ENCODE peak calls at places on chromosomes 6 and 20, in four cellular contexts. Z is K562, O is HepG2, T is HEK293T. M is an unnamed sample.
A peak's percentile ranks its signal among the peaks of the same experiment; 100 is the strongest.

GRCh38 chr6:112439010-112439409 is 91.9 kb downstream of the RFPL4B start:
- DNase-seq in Z (no peak), O (no peak), T (no peak), M (no peak)

GRCh38 chr20:24289737-24290481 is 179.5 kb upstream of the SYNDIG1 start:
- DNase-seq in Z (no peak), O (no peak), T (no peak), M (no peak)

GRCh38 chr6:92459606-92460005 is 959.8 kb downstream of the EPHA7 start:
- DNase-seq in Z (no peak), O (no peak), T (no peak), M (no peak)

GRCh38 chr6:12232339-12232738 is 57.8 kb upstream of the EDN1 start:
- DNase-seq in Z (no peak), O (no peak), T (no peak), M (peak; percentile 21)

GRCh38 chr20:34547844-34548613 is 10.5 kb upstream of the MAP1LC3A start:
- DNase-seq in Z (no peak), O (no peak), T (no peak), M (no peak)

GRCh38 chr6:6547111-6547879 is 41.2 kb upstream of the LY86 start:
- DNase-seq in Z (peak; percentile 86), O (peak; percentile 70), T (peak; percentile 84), M (peak; percentile 79)

GRCh38 chr20:50434653-50435396 is 75.4 kb upstream of the PTPN1 start:
- DNase-seq in Z (no peak), O (peak; percentile 68), T (no peak), M (no peak)

GRCh38 chr6:154508573-154509375 is 1.7 kb downstream of the CNKSR3 start:
- DNase-seq in Z (peak; percentile 54), O (peak; percentile 92), T (no peak), M (no peak)

GRCh38 chr6:56637640-56638039 is 5.0 kb downstream of the DST start:
- DNase-seq in Z (peak; percentile 9), O (peak; percentile 67), T (peak; percentile 42), M (peak; percentile 7)

GRCh38 chr6:71197267-71197666 is 91.3 kb upstream of the OGFRL1 start:
- DNase-seq in Z (no peak), O (no peak), T (no peak), M (no peak)

GRCh38 chr6:24925661-24926060 is 10.1 kb downstream of the RIPOR2 start:
- DNase-seq in Z (no peak), O (no peak), T (no peak), M (no peak)

DNA sequence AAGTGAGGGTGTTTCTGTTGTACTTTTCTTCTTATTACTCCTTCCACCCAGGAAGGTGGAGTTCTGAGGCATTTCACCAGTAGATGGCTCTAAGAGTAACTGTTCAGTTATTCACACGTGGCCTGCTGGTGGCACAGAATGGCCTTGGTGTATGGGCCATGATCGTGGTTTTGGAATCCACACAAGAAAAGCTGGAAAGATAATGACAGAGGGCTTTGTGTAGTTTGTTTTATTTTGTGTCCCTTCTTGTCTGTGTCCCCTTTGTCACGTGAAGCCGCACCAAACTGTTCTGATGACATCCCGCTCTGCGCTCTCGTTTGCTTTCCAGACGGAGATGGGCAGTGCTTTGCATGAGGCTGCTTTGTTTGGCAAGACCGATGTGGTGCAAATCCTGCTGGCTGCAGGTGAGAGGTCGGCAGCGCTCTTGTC is 93.4 kb downstream of the ANKS1A start:
- DNase-seq in Z (peak; percentile 55), O (peak; percentile 30), T (no peak), M (no peak)
- TF ChIP-seq FOXK2 in Z (no peak), O (no peak), T (no peak), M (no peak)

GRCh38 chr20:1944345-1945099 is 49.3 kb downstream of the SIRPA start:
- DNase-seq in Z (no peak), O (no peak), T (no peak), M (no peak)

GRCh38 chr20:1942486-1943266 is 47.5 kb downstream of the SIRPA start:
- DNase-seq in Z (no peak), O (no peak), T (no peak), M (no peak)

GRCh38 chr20:1942061-1942460 is 46.9 kb downstream of the SIRPA start:
- DNase-seq in Z (no peak), O (no peak), T (no peak), M (no peak)

GRCh38 chr20:1945134-1945618 is 48.7 kb downstream of the PDYN start:
- DNase-seq in Z (no peak), O (no peak), T (no peak), M (no peak)

GRCh38 chr20:1943267-1944002 is 48.2 kb downstream of the SIRPA start:
- DNase-seq in Z (no peak), O (peak; percentile 55), T (no peak), M (no peak)
- TF ChIP-seq FOXK2 in Z (no peak), O (no peak), T (no peak), M (no peak)

DNA sequence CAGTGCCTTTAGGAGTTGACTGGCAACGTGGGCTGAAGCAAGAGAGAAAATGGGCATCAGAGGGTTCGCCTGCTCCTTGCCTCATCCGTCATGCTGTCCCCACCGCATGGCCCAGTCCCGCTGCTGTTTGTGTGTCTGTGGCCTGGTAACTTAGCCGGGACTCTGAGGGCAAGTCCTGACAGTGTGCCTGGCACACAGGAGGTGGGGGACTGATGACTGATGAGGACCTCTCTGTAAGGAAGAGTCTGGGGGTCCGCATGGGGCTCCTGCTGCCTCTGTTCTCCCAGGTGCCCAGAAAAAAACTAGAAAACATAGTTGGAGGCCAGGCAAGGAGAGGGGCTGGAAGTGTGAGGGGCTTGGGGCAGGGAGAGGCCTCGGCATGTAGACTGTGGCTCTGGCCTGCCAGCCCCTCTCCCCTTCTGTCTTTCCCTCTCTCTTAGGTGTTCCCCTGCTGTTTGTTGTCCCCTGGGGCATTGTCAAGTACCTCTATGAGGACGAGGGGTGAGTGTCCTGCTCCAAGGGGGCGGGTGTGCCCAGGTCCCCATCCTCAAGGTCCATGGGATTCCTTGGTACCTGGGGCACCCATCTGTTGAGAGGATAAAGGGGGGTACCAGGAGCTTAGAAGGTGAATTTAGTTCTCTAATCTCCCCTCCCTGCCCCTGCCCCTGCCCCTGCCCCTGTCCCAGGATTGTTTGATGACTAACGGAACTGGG is 29.5 kb downstream of the GLP1R start:
- DNase-seq in Z (no peak), O (no peak), T (no peak), M (no peak)
- TF ChIP-seq FOXK2 in Z (no peak), O (no peak), T (no peak), M (no peak)

GRCh38 chr6:129644567-129645015 is 65.4 kb downstream of the ARHGAP18 start:
- DNase-seq in Z (no peak), O (peak; percentile 85), T (no peak), M (no peak)
- TF ChIP-seq FOXK2 in Z (no peak), O (no peak), T (no peak), M (no peak)

GRCh38 chr6:157221817-157222175 is 101.5 kb downstream of the TMEM242 start:
- DNase-seq in Z (no peak), O (no peak), T (no peak), M (no peak)

GRCh38 chr6:157220485-157220884 is 102.8 kb downstream of the TMEM242 start:
- DNase-seq in Z (no peak), O (no peak), T (no peak), M (no peak)

GRCh38 chr6:157219201-157220200 is 103.8 kb downstream of the TMEM242 start:
- DNase-seq in Z (peak; percentile 37), O (peak; percentile 18), T (peak; percentile 53), M (no peak)

GRCh38 chr6:157222201-157222981 is 100.9 kb downstream of the TMEM242 start:
- DNase-seq in Z (no peak), O (no peak), T (no peak), M (no peak)

DNA sequence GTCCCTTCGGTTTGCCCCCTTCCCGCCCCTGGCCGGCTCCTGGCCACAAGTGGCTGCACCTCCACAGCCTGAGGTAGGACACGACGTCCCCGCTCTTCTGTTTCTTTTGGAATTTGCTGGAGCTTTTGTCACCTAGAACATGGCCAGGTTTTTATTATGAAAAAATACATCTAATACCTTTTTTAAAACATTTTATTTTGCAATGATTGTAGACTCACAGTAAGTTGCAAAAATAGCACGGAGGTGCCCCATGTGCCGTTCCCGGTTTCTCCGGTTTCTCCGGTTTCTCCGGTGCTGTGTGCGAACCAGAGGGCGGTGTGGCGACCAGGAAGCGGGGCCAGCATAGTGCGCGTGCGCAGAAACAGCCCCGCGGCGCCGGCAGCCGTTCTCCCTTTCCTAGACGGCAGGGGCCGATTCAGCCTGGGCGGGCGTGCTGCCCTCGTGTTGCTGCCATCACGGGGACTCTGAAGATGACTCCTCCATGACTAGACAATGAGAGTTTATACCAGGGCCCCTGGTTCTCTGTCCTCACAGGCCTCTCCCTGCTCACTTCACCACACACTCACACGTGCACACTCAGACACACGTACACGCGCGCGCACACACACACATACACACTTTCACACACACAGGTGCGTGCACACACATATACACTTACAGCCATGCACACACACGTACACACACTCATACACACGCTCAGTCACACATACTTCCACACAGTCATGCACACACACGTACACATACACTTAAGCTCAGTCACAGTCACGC is 102.1 kb downstream of the TMEM242 start:
- DNase-seq in Z (peak; percentile 95), O (peak; percentile 69), T (no peak), M (peak; percentile 19)
- TF ChIP-seq FOXK2 in Z (peak; percentile 78), O (no peak), T (no peak), M (no peak)

GRCh38 chr6:45724511-45724910 is 291.1 kb downstream of the CLIC5 start:
- DNase-seq in Z (no peak), O (no peak), T (no peak), M (no peak)

GRCh38 chr6:45728674-45729073 is 287.0 kb downstream of the CLIC5 start:
- DNase-seq in Z (no peak), O (no peak), T (no peak), M (no peak)

GRCh38 chr6:45730232-45730631 is 285.4 kb downstream of the CLIC5 start:
- DNase-seq in Z (no peak), O (no peak), T (no peak), M (no peak)

GRCh38 chr6:45727824-45728449 is 287.7 kb downstream of the CLIC5 start:
- DNase-seq in Z (no peak), O (no peak), T (no peak), M (no peak)

GRCh38 chr6:45727228-45727627 is 288.4 kb downstream of the CLIC5 start:
- DNase-seq in Z (no peak), O (no peak), T (no peak), M (no peak)
- TF ChIP-seq FOXK2 in Z (no peak), O (no peak), T (no peak), M (no peak)

GRCh38 chr20:19750207-19750606 is 7.9 kb upstream of the RIN2 start:
- DNase-seq in Z (no peak), O (no peak), T (no peak), M (no peak)

GRCh38 chr20:19749537-19749936 is 8.5 kb upstream of the RIN2 start:
- DNase-seq in Z (no peak), O (no peak), T (no peak), M (no peak)

GRCh38 chr20:19748687-19749086 is 9.4 kb upstream of the RIN2 start:
- DNase-seq in Z (no peak), O (no peak), T (no peak), M (no peak)

GRCh38 chr20:19747903-19748302 is 10.2 kb upstream of the RIN2 start:
- DNase-seq in Z (no peak), O (no peak), T (no peak), M (no peak)

GRCh38 chr20:19750907-19751636 is 7.0 kb upstream of the RIN2 start:
- DNase-seq in Z (no peak), O (no peak), T (no peak), M (no peak)
- TF ChIP-seq FOXK2 in Z (no peak), O (no peak), T (no peak), M (no peak)

GRCh38 chr6:81487489-81487888 is 265.0 kb downstream of the TENT5A start:
- DNase-seq in Z (no peak), O (no peak), T (no peak), M (no peak)
- TF ChIP-seq FOXK2 in Z (no peak), O (no peak), T (no peak), M (no peak)

M was measured in GM12878.